ENCODE peak calls at places on chromosomes 13 and 19, in four cellular contexts. R is neural progenitor cell, F is adipocyte, Q is pancreas. P is an unnamed sample.

GRCh38 chr19:7874080-7874856 is at the start of gene PRR36:
- DNase-seq in Q (peak), R (peak), F (peak), P (no peak)

GRCh38 chr13:113014752-113015745 is 46.0 kb downstream of the MCF2L start:
- DNase-seq in F (no peak), Q (peak), R (no peak), P (no peak)

GRCh38 chr13:30466358-30466714 is 600 bp upstream of the HMGB1 start:
- DNase-seq in R (peak), F (peak), Q (no peak), P (no peak)

GRCh38 chr13:38564751-38565150 is 122.1 kb upstream of the FREM2 start:
- DNase-seq in R (no peak), F (no peak), Q (no peak), P (no peak)

GRCh38 chr19:611506-611869 is 21.8 kb downstream of the HCN2 start:
- DNase-seq in Q (no peak), F (peak), R (no peak), P (no peak)

GRCh38 chr13:69737129-69737935 is 370.3 kb upstream of the ATXN8OS start:
- DNase-seq in Q (peak), F (no peak), R (no peak), P (no peak)

GRCh38 chr19:34994643-34995471 is 5.3 kb upstream of the GRAMD1A start:
- DNase-seq in R (no peak), Q (peak), F (no peak), P (peak)

GRCh38 chr19:15251749-15252397 is 19.6 kb upstream of the EPHX3 start:
- DNase-seq in R (peak), Q (peak), F (peak), P (no peak)

GRCh38 chr19:55212447-55212846 is 3.1 kb upstream of the PTPRH start:
- DNase-seq in R (no peak), Q (no peak), F (no peak), P (no peak)

GRCh38 chr13:92158335-92158734 is 759.9 kb downstream of the GPC5 start:
- DNase-seq in Q (no peak), R (no peak), F (no peak), P (no peak)

GRCh38 chr19:1455002-1455335 is 5.0 kb downstream of the APC2 start:
- DNase-seq in Q (no peak), R (no peak), F (no peak), P (peak)

GRCh38 chr13:40605573-40605972 is 60.9 kb downstream of the FOXO1 start:
- DNase-seq in Q (no peak), F (no peak), R (no peak), P (no peak)

GRCh38 chr13:36981156-36981743 is 17.9 kb downstream of the ALG5 start:
- DNase-seq in Q (no peak), R (peak), F (peak), P (no peak)

GRCh38 chr13:39417643-39418042 is 185.3 kb downstream of the LHFPL6 start:
- DNase-seq in F (peak), R (peak), Q (no peak), P (no peak)

GRCh38 chr13:37382156-37382555 is 216.4 kb downstream of the POSTN start:
- DNase-seq in Q (no peak), R (no peak), F (peak), P (no peak)

GRCh38 chr13:98839826-98840769 is 87.6 kb upstream of the SLC15A1 start:
- DNase-seq in F (peak), Q (peak), R (peak), P (peak)

GRCh38 chr19:13299838-13300237 is 149.6 kb downstream of the IER2 start:
- DNase-seq in Q (no peak), R (peak), F (no peak), P (no peak)

GRCh38 chr13:42685762-42686560 is 95.4 kb upstream of the FAM216B start:
- DNase-seq in R (no peak), F (no peak), Q (no peak), P (no peak)

GRCh38 chr19:54882758-54883157 is 8.7 kb downstream of the FCAR start:
- DNase-seq in Q (no peak), F (no peak), R (no peak), P (no peak)

GRCh38 chr13:75468602-75469001 is 13.4 kb downstream of the TBC1D4 start:
- DNase-seq in Q (no peak), F (no peak), R (no peak), P (no peak)

DNA sequence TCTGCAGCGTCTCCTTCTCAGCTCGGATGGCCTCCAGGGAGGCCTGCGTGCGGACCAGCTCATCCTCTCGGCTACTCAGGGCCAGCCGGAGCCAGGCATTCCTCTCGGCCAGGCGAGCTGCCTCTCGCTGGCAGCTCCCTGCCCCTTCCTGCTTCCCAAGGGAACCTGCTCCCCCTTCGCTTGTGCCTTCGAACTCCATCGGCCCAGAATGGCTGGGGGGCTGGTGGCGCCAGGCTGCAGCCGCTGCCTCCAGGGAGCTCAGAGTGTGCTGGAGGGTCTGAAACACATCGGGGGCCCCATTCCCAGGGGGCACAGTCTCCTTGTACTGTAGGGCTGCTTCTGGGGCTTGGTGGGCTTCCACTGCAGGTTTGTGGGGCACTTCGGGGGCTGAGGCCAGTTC is 2.0 kb downstream of the USHBP1 start:
- DNase-seq in F (no peak), Q (no peak), R (no peak), P (no peak)
- H3K4me3 ChIP-seq in F (no peak), Q (no peak), R (no peak), P (no peak)

DNA sequence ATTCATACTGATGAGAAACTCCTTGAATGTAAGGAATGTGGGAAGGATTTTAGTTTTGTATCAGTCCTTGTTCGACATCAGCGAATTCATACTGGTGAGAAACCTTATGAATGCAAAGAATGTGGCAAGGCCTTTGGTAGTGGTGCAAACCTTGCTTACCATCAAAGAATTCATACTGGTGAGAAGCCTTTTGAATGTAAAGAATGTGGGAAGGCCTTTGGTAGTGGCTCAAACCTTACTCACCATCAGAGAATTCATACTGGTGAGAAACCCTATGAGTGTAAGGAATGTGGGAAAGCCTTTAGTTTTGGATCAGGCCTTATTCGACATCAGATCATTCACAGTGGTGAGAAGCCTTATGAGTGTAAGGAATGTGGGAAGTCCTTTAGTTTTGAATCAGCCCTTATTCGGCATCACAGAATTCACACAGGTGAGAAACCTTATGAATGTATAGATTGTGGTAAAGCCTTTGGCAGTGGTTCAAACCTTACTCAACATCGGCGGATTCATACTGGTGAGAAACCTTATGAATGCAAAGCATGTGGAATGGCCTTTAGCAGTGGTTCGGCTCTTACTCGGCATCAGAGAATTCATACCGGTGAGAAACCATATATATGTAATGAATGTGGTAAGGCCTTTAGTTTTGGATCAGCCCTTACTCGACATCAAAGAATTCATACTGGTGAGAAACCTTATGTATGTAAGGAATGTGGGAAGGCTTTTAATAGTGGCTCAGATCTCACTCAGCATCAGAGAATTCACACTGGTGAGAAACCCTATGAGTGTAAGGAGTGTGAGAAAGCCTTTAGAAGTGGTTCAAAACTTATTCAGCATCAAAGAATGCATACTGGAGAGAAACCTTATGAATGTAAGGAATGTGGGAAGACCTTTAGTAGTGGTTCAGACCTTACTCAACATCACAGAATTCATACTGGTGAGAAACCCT is 26.6 kb downstream of the ZNF345 start:
- DNase-seq in R (no peak), F (no peak), Q (no peak), P (no peak)
- H3K4me3 ChIP-seq in R (no peak), F (peak), Q (no peak), P (no peak)

GRCh38 chr19:17848598-17849292 is 963 bp upstream of the JAK3 start:
- DNase-seq in F (no peak), R (peak), Q (no peak), P (no peak)
- H3K4me3 ChIP-seq in F (no peak), R (no peak), Q (no peak), P (no peak)

GRCh38 chr19:27870293-27870692 is 1342.7 kb downstream of the UQCRFS1 start:
- DNase-seq in F (no peak), R (no peak), Q (no peak), P (no peak)
- H3K4me3 ChIP-seq in F (no peak), R (no peak), Q (no peak), P (no peak)

GRCh38 chr19:53867225-53868090 is at the start of gene MYADM:
- DNase-seq in F (peak), Q (peak), R (peak), P (peak)

GRCh38 chr19:53865918-53866696 is 1.6 kb upstream of the MYADM start:
- DNase-seq in Q (peak), F (peak), R (peak), P (no peak)

GRCh38 chr19:53864308-53864836 is 3.3 kb upstream of the MYADM start:
- DNase-seq in Q (peak), R (no peak), F (no peak), P (peak)

GRCh38 chr19:53868091-53868891 is 608 bp downstream of the MYADM start:
- DNase-seq in F (peak), R (peak), Q (peak), P (no peak)

DNA sequence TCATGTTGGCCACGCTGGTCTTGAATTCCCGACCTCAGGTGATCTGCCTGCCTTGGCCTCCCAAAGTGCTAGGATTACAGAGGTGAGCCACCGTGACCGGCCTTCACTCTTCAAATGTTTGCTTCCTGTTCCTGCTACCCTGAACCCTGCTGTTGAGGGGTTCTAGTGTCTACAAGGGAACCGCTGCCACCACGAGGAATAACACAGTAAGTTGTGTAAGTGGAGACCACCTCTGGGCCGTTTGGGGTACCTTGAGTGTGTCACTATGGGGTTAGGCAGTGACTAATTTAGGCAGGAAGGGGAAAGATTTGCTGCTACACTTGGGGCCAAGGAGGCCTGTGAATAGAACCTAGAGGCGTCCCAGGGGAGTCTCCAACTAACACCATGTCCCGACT is 2.2 kb upstream of the MYADM start:
- DNase-seq in Q (no peak), F (no peak), R (peak), P (no peak)
- H3K4me3 ChIP-seq in Q (no peak), F (peak), R (peak), P (no peak)

GRCh38 chr19:47608908-47609879 is at the start of gene BICRA:
- DNase-seq in Q (peak), R (peak), F (peak), P (no peak)

GRCh38 chr19:47613165-47614146 is 4.5 kb downstream of the BICRA start:
- DNase-seq in Q (no peak), F (peak), R (peak), P (no peak)

GRCh38 chr19:47609885-47610545 is 1.1 kb downstream of the BICRA start:
- DNase-seq in F (peak), Q (peak), R (peak), P (no peak)

GRCh38 chr19:47610546-47610894 is 1.6 kb downstream of the BICRA start:
- DNase-seq in R (no peak), F (no peak), Q (no peak), P (no peak)

DNA sequence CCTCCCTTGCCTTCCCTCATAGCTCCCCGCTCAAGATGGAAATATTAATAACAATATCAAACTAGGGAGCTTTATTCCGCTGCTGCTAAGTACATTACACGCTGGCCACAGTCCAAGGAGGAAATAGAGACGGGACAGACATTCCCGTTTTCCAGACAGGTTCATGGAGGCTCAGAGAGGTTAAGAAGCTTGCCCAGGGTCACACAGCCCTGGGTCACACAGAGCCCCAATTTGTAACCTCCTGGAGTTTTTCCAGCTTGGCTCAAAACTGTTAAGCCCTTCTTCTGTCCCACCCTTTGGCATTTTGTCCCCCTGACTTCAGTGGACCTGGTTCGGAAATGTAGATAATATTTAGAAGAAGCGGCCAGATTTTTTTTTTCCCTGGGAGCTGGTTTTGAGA is 2.0 kb downstream of the BICRA start:
- DNase-seq in Q (no peak), F (peak), R (no peak), P (no peak)
- H3K4me3 ChIP-seq in Q (no peak), F (peak), R (peak), P (peak)

DNA sequence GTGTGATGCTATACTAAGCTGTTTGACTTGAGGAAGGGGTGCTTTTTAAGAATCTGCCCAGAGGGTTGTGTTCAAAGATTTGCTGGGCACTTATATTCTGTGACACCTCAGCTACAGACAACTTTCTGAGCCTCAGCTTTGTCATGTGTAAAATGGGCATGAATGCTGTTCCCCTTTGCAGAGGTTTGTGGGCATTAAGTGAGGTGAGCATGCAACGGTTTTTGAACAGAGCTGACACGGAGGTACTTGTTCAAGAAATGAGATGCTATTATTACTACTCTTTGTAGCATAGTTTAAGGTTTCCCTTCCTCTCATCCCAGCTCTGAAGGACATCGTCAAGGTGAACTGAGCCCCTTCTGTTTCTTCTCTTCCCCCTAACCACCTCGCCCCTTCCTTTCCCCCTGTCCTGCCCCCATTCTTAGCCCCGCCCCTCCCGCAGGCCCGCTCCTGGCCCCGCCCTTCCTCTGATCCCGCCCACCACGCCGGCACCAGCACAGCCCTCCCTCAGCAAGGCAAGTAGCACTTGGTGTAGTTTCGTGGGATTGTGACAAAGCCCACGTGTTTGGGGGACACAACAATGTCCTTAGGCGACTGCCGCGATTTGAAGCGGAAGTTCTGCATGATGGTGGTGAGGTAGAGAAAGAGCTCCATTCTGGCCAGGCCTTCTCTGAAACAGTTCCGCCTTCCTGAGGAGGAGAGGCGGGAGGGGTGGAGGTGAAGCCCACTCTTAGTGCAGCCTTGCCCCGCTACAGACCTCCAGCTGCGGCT is 26.1 kb upstream of the CYP2A7 start:
- DNase-seq in R (peak), Q (peak), F (no peak), P (no peak)
- H3K4me3 ChIP-seq in R (no peak), Q (no peak), F (peak), P (no peak)

GRCh38 chr13:107886118-107886517 is 329.2 kb downstream of the LIG4 start:
- DNase-seq in Q (no peak), R (no peak), F (no peak), P (no peak)

GRCh38 chr13:107881362-107881761 is 334.0 kb downstream of the LIG4 start:
- DNase-seq in R (no peak), Q (no peak), F (peak), P (no peak)

GRCh38 chr13:107882708-107883560 is 332.4 kb downstream of the LIG4 start:
- DNase-seq in Q (no peak), R (no peak), F (no peak), P (no peak)

GRCh38 chr13:107884564-107884963 is 330.8 kb downstream of the LIG4 start:
- DNase-seq in Q (no peak), F (no peak), R (no peak), P (no peak)

GRCh38 chr13:107883561-107884175 is 331.7 kb downstream of the LIG4 start:
- DNase-seq in F (peak), R (no peak), Q (no peak), P (no peak)
- H3K4me3 ChIP-seq in F (no peak), R (no peak), Q (no peak), P (no peak)

GRCh38 chr13:59570204-59570603 is 593.5 kb downstream of the DIAPH3 start:
- DNase-seq in Q (no peak), R (no peak), F (no peak), P (no peak)
- H3K4me3 ChIP-seq in Q (no peak), R (no peak), F (no peak), P (no peak)